ENCODE peak calls at places on chromosomes 6 and 20, in four cellular contexts. One of them, this sample, is unnamed.

GRCh38 chr20:16740365-16741072 is 7.6 kb upstream of the OTOR start:
- DNase-seq in iPS-NIHi11: no peak
- DNase-seq in stimulated activated CD8-positive, alpha-beta memory T cell treated with anti-CD3 and anti-CD28 coated beads, Interleukin-4, amount 100 ng/mL, for 4 hours: no peak
- DNase-seq in GF-D8: no peak
- DNase-seq in this sample: no peak

GRCh38 chr6:101069191-101069795 is 188.2 kb upstream of the ASCC3 start:
- DNase-seq in iPS-NIHi11: no peak
- DNase-seq in stimulated activated CD8-positive, alpha-beta memory T cell treated with anti-CD3 and anti-CD28 coated beads, Interleukin-4, amount 100 ng/mL, for 4 hours: no peak
- DNase-seq in GF-D8: no peak
- DNase-seq in this sample: no peak

GRCh38 chr6:166605752-166606151 is 19.3 kb upstream of the RAMACL start:
- DNase-seq in iPS-NIHi11: no peak
- DNase-seq in stimulated activated CD8-positive, alpha-beta memory T cell treated with anti-CD3 and anti-CD28 coated beads, Interleukin-4, amount 100 ng/mL, for 4 hours: no peak
- DNase-seq in GF-D8: no peak
- DNase-seq in this sample: no peak

GRCh38 chr6:10800810-10801209 is 37.5 kb downstream of the MAK start:
- DNase-seq in iPS-NIHi11: no peak
- DNase-seq in stimulated activated CD8-positive, alpha-beta memory T cell treated with anti-CD3 and anti-CD28 coated beads, Interleukin-4, amount 100 ng/mL, for 4 hours: no peak
- DNase-seq in GF-D8: no peak
- DNase-seq in this sample: no peak

GRCh38 chr6:52887912-52888535 is 21.5 kb downstream of the GSTA3 start:
- DNase-seq in iPS-NIHi11: no peak
- DNase-seq in stimulated activated CD8-positive, alpha-beta memory T cell treated with anti-CD3 and anti-CD28 coated beads, Interleukin-4, amount 100 ng/mL, for 4 hours: no peak
- DNase-seq in GF-D8: no peak
- DNase-seq in this sample: no peak

GRCh38 chr20:41202426-41202825 is 65.1 kb downstream of the PLCG1 start:
- DNase-seq in iPS-NIHi11: no peak
- DNase-seq in stimulated activated CD8-positive, alpha-beta memory T cell treated with anti-CD3 and anti-CD28 coated beads, Interleukin-4, amount 100 ng/mL, for 4 hours: no peak
- DNase-seq in GF-D8: no peak
- DNase-seq in this sample: no peak

GRCh38 chr6:7630792-7631191 is 40.8 kb downstream of the SNRNP48 start:
- DNase-seq in iPS-NIHi11: peak
- DNase-seq in stimulated activated CD8-positive, alpha-beta memory T cell treated with anti-CD3 and anti-CD28 coated beads, Interleukin-4, amount 100 ng/mL, for 4 hours: no peak
- DNase-seq in GF-D8: no peak
- DNase-seq in this sample: no peak

GRCh38 chr6:25341923-25342619 is 62.9 kb downstream of the CARMIL1 start:
- DNase-seq in iPS-NIHi11: peak
- DNase-seq in stimulated activated CD8-positive, alpha-beta memory T cell treated with anti-CD3 and anti-CD28 coated beads, Interleukin-4, amount 100 ng/mL, for 4 hours: no peak
- DNase-seq in GF-D8: no peak
- DNase-seq in this sample: no peak

GRCh38 chr20:41469868-41470267 is 103.2 kb upstream of the EMILIN3 start:
- DNase-seq in iPS-NIHi11: no peak
- DNase-seq in stimulated activated CD8-positive, alpha-beta memory T cell treated with anti-CD3 and anti-CD28 coated beads, Interleukin-4, amount 100 ng/mL, for 4 hours: no peak
- DNase-seq in GF-D8: no peak
- DNase-seq in this sample: no peak